ENCODE peak calls at places on chromosomes 16 and 17, in nine cellular contexts. H is stimulated activated CD8-positive, alpha-beta memory T cell treated with anti-CD3 and anti-CD28 coated beads, Interleukin-15, amount 100 ng/mL, for 1 hour; K is C1 segment of cervical spinal cord; N is NCI-H187 treated with DMSO at 0.1 percent for 48 hours; G is natural killer cell treated with Interleukin-12 subunit alpha and Interleukin-12 subunit beta and Interleukin-15 and Interleukin-18, amount 100 ng/mL, for 72 hours; F is GM19239; S is AML-193; V is retina; A is brain microvascular endothelial cell. U is an unnamed sample.

GRCh38 chr16:29959293-29959692 is 2.6 kb upstream of the TMEM219 start:
- DNase-seq in H (no peak), K (no peak), N (no peak), G (no peak), F (no peak), S (no peak), V (no peak), A (no peak), U (no peak)

GRCh38 chr17:17684901-17685774 is 3.9 kb downstream of the RAI1 start:
- DNase-seq in H (no peak), K (no peak), N (no peak), G (no peak), F (no peak), S (no peak), V (no peak), A (peak; percentile 47), U (no peak)

GRCh38 chr17:2059125-2059836 is 4.4 kb downstream of the HIC1 start:
- DNase-seq in H (no peak), K (no peak), N (no peak), G (no peak), F (no peak), S (peak; percentile 24), V (no peak), A (no peak), U (no peak)

GRCh38 chr17:35448899-35449227 is 297 bp upstream of the SLFN13 start:
- DNase-seq in H (no peak), K (no peak), N (no peak), G (no peak), F (no peak), S (no peak), V (no peak), A (no peak), U (no peak)

GRCh38 chr16:2915196-2915929 is 3.6 kb downstream of the FLYWCH1 start:
- DNase-seq in H (no peak), K (no peak), N (no peak), G (no peak), F (no peak), S (no peak), V (no peak), A (no peak), U (no peak)

GRCh38 chr17:64777413-64778101 is 115.5 kb upstream of the SMURF2 start:
- DNase-seq in H (no peak), K (no peak), N (no peak), G (no peak), F (no peak), S (no peak), V (no peak), A (no peak), U (peak; percentile 83)

GRCh38 chr17:50055426-50056216 is at the start of gene ITGA3:
- DNase-seq in H (peak; percentile 24), K (no peak), N (peak; percentile 74), G (peak; percentile 69), F (peak; percentile 24), S (no peak), V (peak; percentile 85), A (peak; percentile 78), U (peak; percentile 88)

GRCh38 chr17:50051082-50051576 is 4.8 kb upstream of the ITGA3 start:
- DNase-seq in H (peak; percentile 19), K (no peak), N (no peak), G (peak; percentile 77), F (no peak), S (peak; percentile 18), V (no peak), A (peak; percentile 78), U (no peak)

GRCh38 chr17:80950466-80951120 is 41.0 kb upstream of the CHMP6 start:
- DNase-seq in H (no peak), K (no peak), N (no peak), G (no peak), F (no peak), S (no peak), V (no peak), A (no peak), U (no peak)

GRCh38 chr16:77585852-77586251 is 136.5 kb upstream of the NUDT7 start:
- DNase-seq in H (no peak), K (no peak), N (no peak), G (no peak), F (no peak), S (no peak), V (no peak), A (peak; percentile 65), U (no peak)

GRCh38 chr16:57988929-57989328 is 11.5 kb downstream of the ZNF319 start:
- DNase-seq in H (no peak), K (no peak), N (no peak), G (peak; percentile 26), F (no peak), S (no peak), V (no peak), A (no peak), U (peak; percentile 26)

GRCh38 chr16:77213542-77214108 is 14.4 kb downstream of the SYCE1L start:
- DNase-seq in H (no peak), K (no peak), N (no peak), G (no peak), F (no peak), S (no peak), V (no peak), A (peak; percentile 83), U (no peak)

GRCh38 chr16:3879258-3879886 is 1.1 kb downstream of the CREBBP start:
- DNase-seq in H (no peak), K (no peak), N (no peak), G (no peak), F (no peak), S (no peak), V (peak; percentile 48), A (no peak), U (peak; percentile 53)

GRCh38 chr16:69438465-69438864 is 14.0 kb downstream of the CYB5B start:
- DNase-seq in H (no peak), K (no peak), N (no peak), G (no peak), F (no peak), S (no peak), V (no peak), A (no peak), U (no peak)

GRCh38 chr17:6231886-6232767 is 161.9 kb downstream of the WSCD1 start:
- DNase-seq in H (no peak), K (no peak), N (no peak), G (no peak), F (no peak), S (no peak), V (no peak), A (no peak), U (no peak)

GRCh38 chr16:67441907-67442306 is 11.0 kb downstream of the HSD11B2 start:
- DNase-seq in H (no peak), K (no peak), N (no peak), G (no peak), F (no peak), S (no peak), V (no peak), A (no peak), U (peak; percentile 55)